ENCODE peak calls at places on chromosomes 11 and 22, in five cellular contexts. One of them, this sample, is unnamed.

GRCh38 chr22:20638143-20638870 is 130.9 kb downstream of the MED15 start:
- DNase-seq in heart right ventricle: no peak
- DNase-seq in lower lobe of right lung: no peak
- DNase-seq in kidney: no peak
- DNase-seq in heart left ventricle: no peak
- DNase-seq in this sample: no peak

GRCh38 chr22:19958083-19959042 is 16.7 kb upstream of the TXNRD2 start:
- DNase-seq in heart left ventricle: no peak
- DNase-seq in lower lobe of right lung: peak
- DNase-seq in kidney: peak
- DNase-seq in heart right ventricle: no peak
- DNase-seq in this sample: no peak

GRCh38 chr22:43100223-43100622 is 10.3 kb upstream of the BIK start:
- DNase-seq in lower lobe of right lung: no peak
- DNase-seq in kidney: no peak
- DNase-seq in heart right ventricle: no peak
- DNase-seq in heart left ventricle: no peak
- DNase-seq in this sample: no peak

GRCh38 chr11:57278721-57279095 is 41.7 kb upstream of the APLNR start:
- DNase-seq in kidney: no peak
- DNase-seq in lower lobe of right lung: no peak
- DNase-seq in heart right ventricle: no peak
- DNase-seq in heart left ventricle: no peak
- DNase-seq in this sample: no peak

GRCh38 chr11:107564877-107565218 is 687 bp downstream of the ALKBH8 start:
- DNase-seq in heart left ventricle: no peak
- DNase-seq in lower lobe of right lung: no peak
- DNase-seq in kidney: no peak
- DNase-seq in heart right ventricle: no peak
- DNase-seq in this sample: no peak

GRCh38 chr22:23245045-23245798 is 64.9 kb downstream of the BCR start:
- DNase-seq in kidney: no peak
- DNase-seq in heart left ventricle: no peak
- DNase-seq in heart right ventricle: no peak
- DNase-seq in lower lobe of right lung: no peak
- DNase-seq in this sample: peak

GRCh38 chr22:46357711-46358505 is 22.4 kb downstream of the TRMU start:
- DNase-seq in heart left ventricle: no peak
- DNase-seq in heart right ventricle: no peak
- DNase-seq in kidney: peak
- DNase-seq in lower lobe of right lung: peak
- DNase-seq in this sample: no peak

GRCh38 chr11:86627776-86628455 is 44.5 kb downstream of the ME3 start:
- DNase-seq in heart right ventricle: no peak
- DNase-seq in lower lobe of right lung: no peak
- DNase-seq in kidney: no peak
- DNase-seq in heart left ventricle: peak
- DNase-seq in this sample: no peak

GRCh38 chr11:95067828-95068244 is 1.1 kb downstream of the SRSF8 start:
- DNase-seq in heart right ventricle: no peak
- DNase-seq in kidney: no peak
- DNase-seq in lower lobe of right lung: no peak
- DNase-seq in heart left ventricle: no peak
- DNase-seq in this sample: no peak

GRCh38 chr22:31876156-31877035 is 67.9 kb upstream of the YWHAH start:
- DNase-seq in heart left ventricle: no peak
- DNase-seq in kidney: no peak
- DNase-seq in heart right ventricle: no peak
- DNase-seq in lower lobe of right lung: no peak
- DNase-seq in this sample: peak

GRCh38 chr11:35376613-35377012 is 42.7 kb downstream of the SLC1A2 start:
- DNase-seq in lower lobe of right lung: no peak
- DNase-seq in kidney: no peak
- DNase-seq in heart right ventricle: no peak
- DNase-seq in heart left ventricle: no peak
- DNase-seq in this sample: no peak

GRCh38 chr11:104092744-104093143 is 56.3 kb downstream of the DDI1 start:
- DNase-seq in kidney: no peak
- DNase-seq in heart right ventricle: no peak
- DNase-seq in heart left ventricle: no peak
- DNase-seq in lower lobe of right lung: no peak
- DNase-seq in this sample: no peak

GRCh38 chr22:22667966-22668880 is 23.8 kb downstream of the GGTLC2 start:
- DNase-seq in kidney: no peak
- DNase-seq in lower lobe of right lung: no peak
- DNase-seq in heart left ventricle: no peak
- DNase-seq in heart right ventricle: no peak
- DNase-seq in this sample: no peak

GRCh38 chr11:1531418-1531817 is 40.7 kb downstream of the DUSP8 start:
- DNase-seq in lower lobe of right lung: no peak
- DNase-seq in kidney: no peak
- DNase-seq in heart left ventricle: no peak
- DNase-seq in heart right ventricle: no peak
- DNase-seq in this sample: no peak

GRCh38 chr11:129417458-129417857 is 41.8 kb downstream of the BARX2 start:
- DNase-seq in heart left ventricle: no peak
- DNase-seq in kidney: no peak
- DNase-seq in lower lobe of right lung: no peak
- DNase-seq in heart right ventricle: no peak
- DNase-seq in this sample: no peak

GRCh38 chr22:31160328-31160978 is 471 bp downstream of the RNF185 start:
- DNase-seq in heart right ventricle: no peak
- DNase-seq in heart left ventricle: no peak
- DNase-seq in lower lobe of right lung: no peak
- DNase-seq in kidney: peak
- DNase-seq in this sample: peak

GRCh38 chr22:19892925-19893324 is 38.3 kb upstream of the GNB1L start:
- DNase-seq in heart left ventricle: no peak
- DNase-seq in heart right ventricle: no peak
- DNase-seq in kidney: no peak
- DNase-seq in lower lobe of right lung: no peak
- DNase-seq in this sample: no peak

GRCh38 chr11:31687256-31687655 is 123.9 kb downstream of the PAX6 start:
- DNase-seq in heart left ventricle: no peak
- DNase-seq in kidney: no peak
- DNase-seq in heart right ventricle: no peak
- DNase-seq in lower lobe of right lung: no peak
- DNase-seq in this sample: no peak

GRCh38 chr22:36331306-36331911 is 56.4 kb downstream of the MYH9 start:
- DNase-seq in kidney: peak
- DNase-seq in lower lobe of right lung: peak
- DNase-seq in heart left ventricle: peak
- DNase-seq in heart right ventricle: peak
- DNase-seq in this sample: peak

GRCh38 chr11:57402188-57403066 is 12.0 kb upstream of the PRG2 start:
- DNase-seq in kidney: no peak
- DNase-seq in heart right ventricle: no peak
- DNase-seq in lower lobe of right lung: no peak
- DNase-seq in heart left ventricle: no peak
- DNase-seq in this sample: no peak

GRCh38 chr11:108588287-108588686 is 5.3 kb downstream of the EXPH5 start:
- DNase-seq in heart left ventricle: no peak
- DNase-seq in heart right ventricle: no peak
- DNase-seq in lower lobe of right lung: no peak
- DNase-seq in kidney: no peak
- DNase-seq in this sample: no peak

GRCh38 chr11:296206-296975 is 2.9 kb downstream of the IFITM5 start:
- DNase-seq in heart right ventricle: no peak
- DNase-seq in kidney: peak
- DNase-seq in heart left ventricle: no peak
- DNase-seq in lower lobe of right lung: peak
- DNase-seq in this sample: peak

GRCh38 chr11:68406318-68407313 is 53.9 kb upstream of the PPP6R3 start:
- DNase-seq in kidney: no peak
- DNase-seq in heart right ventricle: no peak
- DNase-seq in heart left ventricle: no peak
- DNase-seq in lower lobe of right lung: peak
- DNase-seq in this sample: no peak

GRCh38 chr11:76371170-76371569 is 9.8 kb downstream of the THAP12 start:
- DNase-seq in heart left ventricle: no peak
- DNase-seq in heart right ventricle: no peak
- DNase-seq in kidney: no peak
- DNase-seq in lower lobe of right lung: no peak
- DNase-seq in this sample: peak

GRCh38 chr11:112810951-112811350 is 150.3 kb upstream of the NCAM1 start:
- DNase-seq in heart right ventricle: no peak
- DNase-seq in kidney: no peak
- DNase-seq in lower lobe of right lung: no peak
- DNase-seq in heart left ventricle: no peak
- DNase-seq in this sample: no peak

GRCh38 chr22:30205281-30206115 is 41.1 kb downstream of the LIF start:
- DNase-seq in kidney: peak
- DNase-seq in heart left ventricle: peak
- DNase-seq in lower lobe of right lung: no peak
- DNase-seq in heart right ventricle: peak
- DNase-seq in this sample: no peak

GRCh38 chr22:30949934-30950660 is 18.5 kb downstream of the MORC2 start:
- DNase-seq in heart left ventricle: no peak
- DNase-seq in heart right ventricle: no peak
- DNase-seq in lower lobe of right lung: no peak
- DNase-seq in kidney: no peak
- DNase-seq in this sample: no peak

GRCh38 chr11:27174026-27174425 is 133.4 kb downstream of the BBOX1 start:
- DNase-seq in lower lobe of right lung: no peak
- DNase-seq in heart left ventricle: no peak
- DNase-seq in heart right ventricle: no peak
- DNase-seq in kidney: no peak
- DNase-seq in this sample: no peak

GRCh38 chr11:61919841-61920631 is 2.7 kb upstream of the RAB3IL1 start:
- DNase-seq in lower lobe of right lung: no peak
- DNase-seq in kidney: peak
- DNase-seq in heart left ventricle: no peak
- DNase-seq in heart right ventricle: peak
- DNase-seq in this sample: no peak

GRCh38 chr11:26710489-26710888 is 11.4 kb downstream of the SLC5A12 start:
- DNase-seq in heart right ventricle: no peak
- DNase-seq in heart left ventricle: no peak
- DNase-seq in kidney: no peak
- DNase-seq in lower lobe of right lung: no peak
- DNase-seq in this sample: no peak

GRCh38 chr11:94332814-94333213 is 28.4 kb downstream of the IZUMO1R start:
- DNase-seq in lower lobe of right lung: no peak
- DNase-seq in kidney: no peak
- DNase-seq in heart right ventricle: no peak
- DNase-seq in heart left ventricle: no peak
- DNase-seq in this sample: no peak

GRCh38 chr11:73272680-73273038 is 521 bp downstream of the P2RY6 start:
- DNase-seq in lower lobe of right lung: no peak
- DNase-seq in kidney: no peak
- DNase-seq in heart right ventricle: no peak
- DNase-seq in heart left ventricle: no peak
- DNase-seq in this sample: no peak

GRCh38 chr22:40676644-40677043 is 2.6 kb upstream of the MCHR1 start:
- DNase-seq in heart left ventricle: no peak
- DNase-seq in heart right ventricle: no peak
- DNase-seq in lower lobe of right lung: no peak
- DNase-seq in kidney: no peak
- DNase-seq in this sample: no peak

DNA sequence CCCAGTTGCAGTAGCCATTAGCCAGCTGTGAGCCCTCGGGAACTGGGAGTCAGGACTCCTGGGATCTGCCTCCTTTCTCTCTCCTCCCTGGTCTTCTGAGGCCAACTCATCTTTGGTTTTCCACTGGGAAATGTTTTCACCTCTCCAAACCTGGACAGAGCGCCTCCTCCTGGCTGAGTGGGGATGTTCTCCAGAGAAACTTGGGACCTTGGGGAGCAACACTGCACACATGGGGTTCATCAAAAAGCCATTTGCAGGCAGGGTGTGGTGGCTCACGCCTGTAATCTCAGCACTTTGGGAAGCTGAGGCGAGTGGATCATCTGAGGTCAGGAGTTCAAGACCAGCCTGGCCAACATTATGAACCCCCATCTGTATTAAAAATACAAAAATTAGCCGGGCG is 145.4 kb downstream of the NECTIN1 start:
- DNase-seq in heart left ventricle: no peak
- DNase-seq in lower lobe of right lung: no peak
- DNase-seq in kidney: no peak
- DNase-seq in heart right ventricle: no peak
- DNase-seq in this sample: no peak
- TF ChIP-seq CTCF in heart left ventricle: no peak
- TF ChIP-seq CTCF in lower lobe of right lung: no peak
- TF ChIP-seq CTCF in kidney: no peak
- TF ChIP-seq CTCF in heart right ventricle: no peak
- TF ChIP-seq CTCF in this sample: peak

GRCh38 chr11:17561111-17561415 is 14.0 kb downstream of the OTOG start:
- DNase-seq in kidney: no peak
- DNase-seq in heart right ventricle: no peak
- DNase-seq in heart left ventricle: no peak
- DNase-seq in lower lobe of right lung: no peak
- DNase-seq in this sample: no peak

GRCh38 chr11:17563961-17564686 is 17.1 kb downstream of the OTOG start:
- DNase-seq in kidney: peak
- DNase-seq in lower lobe of right lung: no peak
- DNase-seq in heart right ventricle: no peak
- DNase-seq in heart left ventricle: no peak
- DNase-seq in this sample: no peak

GRCh38 chr11:17563248-17563647 is 16.2 kb downstream of the OTOG start:
- DNase-seq in lower lobe of right lung: no peak
- DNase-seq in heart right ventricle: no peak
- DNase-seq in kidney: peak
- DNase-seq in heart left ventricle: no peak
- DNase-seq in this sample: no peak

GRCh38 chr11:17561466-17562001 is 14.5 kb downstream of the OTOG start:
- DNase-seq in heart left ventricle: no peak
- DNase-seq in lower lobe of right lung: no peak
- DNase-seq in kidney: peak
- DNase-seq in heart right ventricle: no peak
- DNase-seq in this sample: no peak

DNA sequence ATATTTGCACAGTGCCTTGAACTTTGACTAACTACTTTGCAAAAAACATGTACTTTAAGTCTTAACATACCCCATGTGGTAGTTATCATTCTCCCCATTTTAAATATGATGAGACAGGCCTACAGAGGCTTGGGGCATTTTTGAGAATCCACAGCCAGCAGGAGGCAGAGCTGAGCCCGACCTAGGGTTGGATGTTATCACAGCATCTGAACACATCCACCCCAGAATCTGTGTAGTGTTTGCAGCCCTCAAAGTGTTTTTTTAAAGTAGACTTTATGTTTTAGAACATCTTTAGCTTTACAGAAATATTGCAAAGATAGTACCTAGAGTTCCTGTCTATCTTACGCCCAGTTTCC is 17.6 kb downstream of the OTOG start:
- DNase-seq in heart right ventricle: no peak
- DNase-seq in kidney: no peak
- DNase-seq in lower lobe of right lung: no peak
- DNase-seq in heart left ventricle: no peak
- DNase-seq in this sample: peak
- TF ChIP-seq CTCF in heart right ventricle: no peak
- TF ChIP-seq CTCF in kidney: no peak
- TF ChIP-seq CTCF in lower lobe of right lung: no peak
- TF ChIP-seq CTCF in heart left ventricle: no peak
- TF ChIP-seq CTCF in this sample: peak

GRCh38 chr11:13333456-13333957 is 55.9 kb downstream of the BMAL1 start:
- DNase-seq in kidney: no peak
- DNase-seq in lower lobe of right lung: no peak
- DNase-seq in heart right ventricle: no peak
- DNase-seq in heart left ventricle: no peak
- DNase-seq in this sample: no peak
- TF ChIP-seq CTCF in kidney: no peak
- TF ChIP-seq CTCF in lower lobe of right lung: no peak
- TF ChIP-seq CTCF in heart right ventricle: no peak
- TF ChIP-seq CTCF in heart left ventricle: no peak
- TF ChIP-seq CTCF in this sample: no peak

GRCh38 chr11:12377824-12378593 is 638 bp downstream of the PARVA start:
- DNase-seq in heart right ventricle: peak
- DNase-seq in heart left ventricle: peak
- DNase-seq in lower lobe of right lung: peak
- DNase-seq in kidney: peak
- DNase-seq in this sample: no peak
- TF ChIP-seq CTCF in heart right ventricle: no peak
- TF ChIP-seq CTCF in heart left ventricle: peak
- TF ChIP-seq CTCF in lower lobe of right lung: no peak
- TF ChIP-seq CTCF in kidney: no peak
- TF ChIP-seq CTCF in this sample: no peak

This sample was measured in activated CD8-positive, alpha-beta T cell treated with anti-CD3 and anti-CD28 coated beads for 36 hours.